ENCODE peak calls at places on chromosome 17, in nine cellular contexts. V is CD8-positive, alpha-beta memory T cell; I is transverse colon; O is GM12878; B is NT2/D1; S is fibroblast of lung; Y is PC-9; H is stomach; A is right atrium auricular region. R is an unnamed sample.

GRCh38 chr17:57946798-57947358 is 8.3 kb downstream of the CUEDC1 start:
- DNase-seq in V (no peak), I (peak; percentile 67), O (peak; percentile 73), B (no peak), S (peak; percentile 78), Y (no peak), H (peak; percentile 63), A (no peak), R (peak; percentile 73)

GRCh38 chr17:29113334-29113733 is 66.9 kb downstream of the MYO18A start:
- DNase-seq in V (no peak), I (no peak), O (no peak), B (no peak), S (no peak), Y (no peak), H (no peak), A (no peak), R (no peak)

GRCh38 chr17:381941-382643 is 29.5 kb upstream of the RPH3AL start:
- DNase-seq in V (no peak), I (no peak), O (no peak), B (no peak), S (no peak), Y (no peak), H (no peak), A (no peak), R (no peak)

GRCh38 chr17:77400445-77400870 is 259.7 kb downstream of the SEC14L1 start:
- DNase-seq in V (peak; percentile 59), I (no peak), O (no peak), B (no peak), S (no peak), Y (no peak), H (peak; percentile 54), A (no peak), R (peak; percentile 79)

GRCh38 chr17:81131486-81132196 is 33.7 kb upstream of the PVALEF start:
- DNase-seq in V (no peak), I (peak; percentile 62), O (no peak), B (no peak), S (no peak), Y (peak; percentile 30), H (peak; percentile 53), A (no peak), R (no peak)

GRCh38 chr17:46061435-46061834 is 62.4 kb downstream of the STH start:
- DNase-seq in V (no peak), I (no peak), O (no peak), B (no peak), S (peak; percentile 31), Y (no peak), H (no peak), A (no peak), R (no peak)

GRCh38 chr17:35846055-35846809 is 22.5 kb downstream of the HEATR9 start:
- DNase-seq in V (no peak), I (no peak), O (no peak), B (no peak), S (no peak), Y (no peak), H (no peak), A (no peak), R (no peak)

GRCh38 chr17:80465316-80465974 is 11.0 kb downstream of the NPTX1 start:
- DNase-seq in V (no peak), I (no peak), O (no peak), B (no peak), S (no peak), Y (no peak), H (no peak), A (no peak), R (no peak)

GRCh38 chr17:49337900-49338299 is 24.1 kb downstream of the ZNF652 start:
- DNase-seq in V (no peak), I (no peak), O (no peak), B (no peak), S (no peak), Y (no peak), H (no peak), A (no peak), R (no peak)

GRCh38 chr17:30278032-30278431 is 13.7 kb downstream of the BLMH start:
- DNase-seq in V (no peak), I (no peak), O (no peak), B (no peak), S (peak; percentile 50), Y (peak; percentile 40), H (peak; percentile 28), A (no peak), R (no peak)

GRCh38 chr17:27521281-27522027 is 65.2 kb downstream of the KSR1 start:
- DNase-seq in V (no peak), I (no peak), O (no peak), B (no peak), S (no peak), Y (no peak), H (no peak), A (no peak), R (no peak)

GRCh38 chr17:44223574-44224046 is 4.1 kb upstream of the UBTF start:
- DNase-seq in V (no peak), I (peak; percentile 62), O (no peak), B (no peak), S (peak; percentile 89), Y (no peak), H (no peak), A (no peak), R (no peak)

GRCh38 chr17:80183581-80184422 is 14.0 kb downstream of the CARD14 start:
- DNase-seq in V (no peak), I (no peak), O (no peak), B (no peak), S (no peak), Y (no peak), H (no peak), A (no peak), R (no peak)

GRCh38 chr17:68498479-68499326 is 13.5 kb upstream of the PRKAR1A start:
- DNase-seq in V (no peak), I (no peak), O (no peak), B (no peak), S (no peak), Y (no peak), H (peak; percentile 39), A (peak; percentile 70), R (no peak)

GRCh38 chr17:71301063-71301462 is 819.8 kb upstream of the SOX9 start:
- DNase-seq in V (no peak), I (no peak), O (no peak), B (no peak), S (no peak), Y (no peak), H (no peak), A (no peak), R (no peak)
- H3K9me3 ChIP-seq in V (no peaks in the 10 kb centered on the region), I (no peaks in the 10 kb centered on the region), O (no peaks in the 10 kb centered on the region), B (peaks cover 6% of the 10 kb centered on the region), S (no peaks in the 10 kb centered on the region), Y (peaks cover 4% of the 10 kb centered on the region), H (no peaks in the 10 kb centered on the region), A (peaks cover 3% of the 10 kb centered on the region), R (no peaks in the 10 kb centered on the region)

DNA sequence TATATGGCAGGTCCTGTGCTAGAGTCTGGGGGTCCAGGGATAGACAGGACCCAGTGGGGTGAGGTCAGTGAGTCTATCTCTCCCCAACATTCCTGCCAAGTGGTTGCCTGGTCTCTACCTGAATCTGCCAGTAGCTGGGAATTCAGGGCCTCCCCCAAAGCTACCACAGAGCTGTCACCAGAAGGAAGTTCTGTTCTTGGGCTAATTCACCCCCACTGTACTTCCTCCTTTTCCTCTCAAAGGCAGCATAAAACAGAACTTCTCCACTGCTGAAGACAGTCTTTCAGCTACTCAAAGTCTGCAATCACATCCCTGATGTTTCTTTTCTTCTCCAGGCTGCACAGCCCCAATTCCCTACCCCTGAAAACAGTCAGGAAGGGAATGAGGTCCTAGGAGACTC is 8.8 kb downstream of the CAMTA2 start:
- DNase-seq in V (no peak), I (no peak), O (no peak), B (no peak), S (no peak), Y (no peak), H (no peak), A (no peak), R (no peak)
- H3K4me1 ChIP-seq in V (peaks cover 11% of the 10 kb centered on the region), I (no peaks in the 10 kb centered on the region), O (peaks cover 12% of the 10 kb centered on the region), B (peaks cover 4% of the 10 kb centered on the region), S (no peaks in the 10 kb centered on the region), Y (no peaks in the 10 kb centered on the region), H (no peaks in the 10 kb centered on the region), A (no peaks in the 10 kb centered on the region), R (peaks cover 9% of the 10 kb centered on the region)

GRCh38 chr17:16639438-16639837 is 14.2 kb downstream of the ZNF624 start:
- DNase-seq in V (no peak), I (no peak), O (no peak), B (no peak), S (no peak), Y (no peak), H (no peak), A (no peak), R (no peak)
- H3K9me3 ChIP-seq in V (no peaks in the 10 kb centered on the region), I (peaks cover 8% of the 10 kb centered on the region), O (peaks cover 3% of the 10 kb centered on the region), B (no peaks in the 10 kb centered on the region), S (no peaks in the 10 kb centered on the region), Y (peaks cover 6% of the 10 kb centered on the region), H (no peaks in the 10 kb centered on the region), A (no peaks in the 10 kb centered on the region), R (peaks cover 26% of the 10 kb centered on the region)

GRCh38 chr17:63596856-63597557 is 3.7 kb upstream of the TACO1 start:
- DNase-seq in V (no peak), I (no peak), O (no peak), B (no peak), S (no peak), Y (no peak), H (no peak), A (no peak), R (no peak)

GRCh38 chr17:63595132-63595531 is 5.6 kb upstream of the TACO1 start:
- DNase-seq in V (no peak), I (no peak), O (no peak), B (no peak), S (no peak), Y (no peak), H (no peak), A (no peak), R (no peak)

GRCh38 chr17:63598284-63598683 is 2.4 kb upstream of the TACO1 start:
- DNase-seq in V (no peak), I (no peak), O (no peak), B (no peak), S (no peak), Y (no peak), H (no peak), A (no peak), R (peak; percentile 12)

GRCh38 chr17:63601439-63602371 is 1.0 kb downstream of the TACO1 start:
- DNase-seq in V (no peak), I (peak; percentile 56), O (no peak), B (no peak), S (peak; percentile 23), Y (no peak), H (no peak), A (no peak), R (no peak)

DNA sequence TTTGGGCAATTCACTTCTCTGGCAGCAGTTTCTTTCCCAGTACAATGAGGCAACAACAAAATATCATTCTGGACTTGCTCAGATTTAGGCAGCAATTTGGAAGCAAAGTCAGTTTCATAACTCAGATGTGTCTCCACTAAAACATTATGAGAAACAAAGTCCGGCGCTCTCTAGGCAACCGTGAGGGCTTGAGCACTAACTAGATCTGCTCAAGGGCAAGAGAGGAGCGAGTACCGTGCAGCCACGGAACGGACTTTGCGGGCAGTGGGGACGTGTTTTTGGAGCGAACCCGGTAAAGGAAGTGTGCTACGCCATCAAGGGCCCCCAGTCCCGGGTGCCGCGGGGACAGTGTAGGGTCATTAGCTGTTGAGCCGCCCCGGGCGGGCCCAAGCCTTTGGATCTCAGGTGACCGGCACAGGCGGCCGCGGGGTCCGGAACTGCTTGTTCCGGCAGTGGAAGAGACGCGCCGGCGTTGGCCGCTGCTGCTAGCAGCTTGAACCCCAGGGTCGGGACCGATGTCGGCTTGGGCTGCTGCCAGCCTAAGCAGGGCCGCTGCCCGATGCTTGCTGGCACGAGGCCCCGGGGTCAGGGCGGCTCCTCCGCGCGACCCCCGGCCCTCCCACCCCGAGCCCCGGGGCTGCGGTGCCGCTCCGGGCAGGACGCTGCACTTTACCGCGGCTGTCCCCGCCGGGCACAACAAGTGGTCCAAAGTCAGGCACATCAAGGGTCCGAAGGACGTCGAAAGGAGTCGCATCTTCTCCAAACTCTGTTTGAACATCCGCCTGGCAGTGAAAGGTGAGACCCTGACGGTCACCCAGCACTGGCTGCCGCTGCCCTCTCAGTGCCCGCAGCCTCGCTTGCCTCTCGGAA is at the start of gene TACO1:
- DNase-seq in V (peak; percentile 50), I (peak; percentile 85), O (peak; percentile 48), B (peak; percentile 73), S (peak; percentile 88), Y (peak; percentile 61), H (peak; percentile 84), A (peak; percentile 83), R (peak; percentile 53)
- H3K4me1 ChIP-seq in V (peaks cover 45% of the 10 kb centered on the region), I (peaks cover 14% of the 10 kb centered on the region), O (no peaks in the 10 kb centered on the region), B (no peaks in the 10 kb centered on the region), S (peaks cover 3% of the 10 kb centered on the region), Y (peaks cover 11% of the 10 kb centered on the region), H (peaks cover 13% of the 10 kb centered on the region), A (no peaks in the 10 kb centered on the region), R (peaks cover 39% of the 10 kb centered on the region)